ENCODE peak calls at places on chromosomes 12 and 14, in four cellular contexts. One of them, this sample, is unnamed.

GRCh38 chr14:89493877-89494634 is 77.0 kb upstream of the FOXN3 start:
- DNase-seq in T-helper 17 cell: no peak
- DNase-seq in fibroblast of lung: no peak
- DNase-seq in activated CD4-positive, CD25-positive, alpha-beta regulatory T cell treated with anti-CD3 and anti-CD28 coated beads, Interleukin-2, amount 50 U/mL, for 72 hours: no peak
- DNase-seq in this sample: no peak

GRCh38 chr12:19764408-19764807 is 325.1 kb downstream of the AEBP2 start:
- DNase-seq in fibroblast of lung: no peak
- DNase-seq in activated CD4-positive, CD25-positive, alpha-beta regulatory T cell treated with anti-CD3 and anti-CD28 coated beads, Interleukin-2, amount 50 U/mL, for 72 hours: no peak
- DNase-seq in T-helper 17 cell: no peak
- DNase-seq in this sample: no peak

GRCh38 chr12:49109631-49110172 is 945 bp downstream of the LMBR1L start:
- DNase-seq in activated CD4-positive, CD25-positive, alpha-beta regulatory T cell treated with anti-CD3 and anti-CD28 coated beads, Interleukin-2, amount 50 U/mL, for 72 hours: no peak
- DNase-seq in T-helper 17 cell: no peak
- DNase-seq in fibroblast of lung: no peak
- DNase-seq in this sample: no peak

GRCh38 chr12:22626429-22626828 is 1.5 kb downstream of the ETNK1 start:
- DNase-seq in activated CD4-positive, CD25-positive, alpha-beta regulatory T cell treated with anti-CD3 and anti-CD28 coated beads, Interleukin-2, amount 50 U/mL, for 72 hours: no peak
- DNase-seq in fibroblast of lung: peak; percentile 50
- DNase-seq in T-helper 17 cell: no peak
- DNase-seq in this sample: peak; percentile 29

GRCh38 chr12:104072099-104072498 is 7.8 kb downstream of the HCFC2 start:
- DNase-seq in fibroblast of lung: no peak
- DNase-seq in activated CD4-positive, CD25-positive, alpha-beta regulatory T cell treated with anti-CD3 and anti-CD28 coated beads, Interleukin-2, amount 50 U/mL, for 72 hours: no peak
- DNase-seq in T-helper 17 cell: no peak
- DNase-seq in this sample: no peak

GRCh38 chr14:21894003-21894897 is 220.6 kb upstream of the OR4E1 start:
- DNase-seq in activated CD4-positive, CD25-positive, alpha-beta regulatory T cell treated with anti-CD3 and anti-CD28 coated beads, Interleukin-2, amount 50 U/mL, for 72 hours: peak; percentile 45
- DNase-seq in T-helper 17 cell: peak; percentile 26
- DNase-seq in fibroblast of lung: no peak
- DNase-seq in this sample: no peak

GRCh38 chr12:71938728-71939385 is at the start of gene TPH2:
- DNase-seq in activated CD4-positive, CD25-positive, alpha-beta regulatory T cell treated with anti-CD3 and anti-CD28 coated beads, Interleukin-2, amount 50 U/mL, for 72 hours: peak; percentile 42
- DNase-seq in fibroblast of lung: peak; percentile 58
- DNase-seq in T-helper 17 cell: peak; percentile 24
- DNase-seq in this sample: peak; percentile 42

GRCh38 chr14:105275267-105275946 is 25.4 kb downstream of the BRF1 start:
- DNase-seq in T-helper 17 cell: no peak
- DNase-seq in activated CD4-positive, CD25-positive, alpha-beta regulatory T cell treated with anti-CD3 and anti-CD28 coated beads, Interleukin-2, amount 50 U/mL, for 72 hours: no peak
- DNase-seq in fibroblast of lung: peak; percentile 66
- DNase-seq in this sample: peak; percentile 68

GRCh38 chr12:52670506-52670905 is 9.7 kb downstream of the KRT1 start:
- DNase-seq in fibroblast of lung: no peak
- DNase-seq in activated CD4-positive, CD25-positive, alpha-beta regulatory T cell treated with anti-CD3 and anti-CD28 coated beads, Interleukin-2, amount 50 U/mL, for 72 hours: no peak
- DNase-seq in T-helper 17 cell: no peak
- DNase-seq in this sample: no peak

GRCh38 chr14:72679106-72679505 is 214.8 kb downstream of the DPF3 start:
- DNase-seq in T-helper 17 cell: no peak
- DNase-seq in activated CD4-positive, CD25-positive, alpha-beta regulatory T cell treated with anti-CD3 and anti-CD28 coated beads, Interleukin-2, amount 50 U/mL, for 72 hours: no peak
- DNase-seq in fibroblast of lung: peak; percentile 56
- DNase-seq in this sample: no peak

GRCh38 chr12:57881035-57881973 is 34.8 kb upstream of the CTDSP2 start:
- DNase-seq in activated CD4-positive, CD25-positive, alpha-beta regulatory T cell treated with anti-CD3 and anti-CD28 coated beads, Interleukin-2, amount 50 U/mL, for 72 hours: no peak
- DNase-seq in T-helper 17 cell: no peak
- DNase-seq in fibroblast of lung: no peak
- DNase-seq in this sample: no peak

GRCh38 chr12:88922816-88923215 is 342.5 kb upstream of the KITLG start:
- DNase-seq in activated CD4-positive, CD25-positive, alpha-beta regulatory T cell treated with anti-CD3 and anti-CD28 coated beads, Interleukin-2, amount 50 U/mL, for 72 hours: no peak
- DNase-seq in fibroblast of lung: peak; percentile 58
- DNase-seq in T-helper 17 cell: no peak
- DNase-seq in this sample: peak; percentile 47

GRCh38 chr14:104350463-104351185 is 212.2 kb downstream of the KIF26A start:
- DNase-seq in T-helper 17 cell: no peak
- DNase-seq in activated CD4-positive, CD25-positive, alpha-beta regulatory T cell treated with anti-CD3 and anti-CD28 coated beads, Interleukin-2, amount 50 U/mL, for 72 hours: peak; percentile 21
- DNase-seq in fibroblast of lung: no peak
- DNase-seq in this sample: no peak

GRCh38 chr14:100778078-100778927 is 47.6 kb upstream of the MEG3 start:
- DNase-seq in fibroblast of lung: no peak
- DNase-seq in activated CD4-positive, CD25-positive, alpha-beta regulatory T cell treated with anti-CD3 and anti-CD28 coated beads, Interleukin-2, amount 50 U/mL, for 72 hours: no peak
- DNase-seq in T-helper 17 cell: no peak
- DNase-seq in this sample: no peak

GRCh38 chr12:27198036-27198435 is 46.0 kb upstream of the STK38L start:
- DNase-seq in activated CD4-positive, CD25-positive, alpha-beta regulatory T cell treated with anti-CD3 and anti-CD28 coated beads, Interleukin-2, amount 50 U/mL, for 72 hours: no peak
- DNase-seq in T-helper 17 cell: no peak
- DNase-seq in fibroblast of lung: peak; percentile 94
- DNase-seq in this sample: peak; percentile 32

GRCh38 chr14:96257056-96257455 is 1.0 kb downstream of the BDKRB1 start:
- DNase-seq in T-helper 17 cell: no peak
- DNase-seq in fibroblast of lung: no peak
- DNase-seq in activated CD4-positive, CD25-positive, alpha-beta regulatory T cell treated with anti-CD3 and anti-CD28 coated beads, Interleukin-2, amount 50 U/mL, for 72 hours: no peak
- DNase-seq in this sample: no peak

GRCh38 chr12:5417500-5417899 is 14.4 kb upstream of the NTF3 start:
- DNase-seq in T-helper 17 cell: no peak
- DNase-seq in activated CD4-positive, CD25-positive, alpha-beta regulatory T cell treated with anti-CD3 and anti-CD28 coated beads, Interleukin-2, amount 50 U/mL, for 72 hours: no peak
- DNase-seq in fibroblast of lung: no peak
- DNase-seq in this sample: no peak

GRCh38 chr12:108982621-108983219 is 38.1 kb downstream of the SVOP start:
- DNase-seq in fibroblast of lung: no peak
- DNase-seq in T-helper 17 cell: no peak
- DNase-seq in activated CD4-positive, CD25-positive, alpha-beta regulatory T cell treated with anti-CD3 and anti-CD28 coated beads, Interleukin-2, amount 50 U/mL, for 72 hours: no peak
- DNase-seq in this sample: no peak

GRCh38 chr12:3311027-3311402 is 180.0 kb upstream of the PRMT8 start:
- DNase-seq in fibroblast of lung: no peak
- DNase-seq in activated CD4-positive, CD25-positive, alpha-beta regulatory T cell treated with anti-CD3 and anti-CD28 coated beads, Interleukin-2, amount 50 U/mL, for 72 hours: no peak
- DNase-seq in T-helper 17 cell: no peak
- DNase-seq in this sample: no peak

GRCh38 chr14:41609704-41610183 is 3.1 kb downstream of the LRFN5 start:
- DNase-seq in fibroblast of lung: peak; percentile 87
- DNase-seq in activated CD4-positive, CD25-positive, alpha-beta regulatory T cell treated with anti-CD3 and anti-CD28 coated beads, Interleukin-2, amount 50 U/mL, for 72 hours: no peak
- DNase-seq in T-helper 17 cell: no peak
- DNase-seq in this sample: no peak

GRCh38 chr12:48286665-48287064 is 64.1 kb downstream of the ZNF641 start:
- DNase-seq in T-helper 17 cell: no peak
- DNase-seq in activated CD4-positive, CD25-positive, alpha-beta regulatory T cell treated with anti-CD3 and anti-CD28 coated beads, Interleukin-2, amount 50 U/mL, for 72 hours: no peak
- DNase-seq in fibroblast of lung: no peak
- DNase-seq in this sample: no peak

GRCh38 chr14:75030147-75030546 is 21.1 kb downstream of the MLH3 start:
- DNase-seq in T-helper 17 cell: no peak
- DNase-seq in activated CD4-positive, CD25-positive, alpha-beta regulatory T cell treated with anti-CD3 and anti-CD28 coated beads, Interleukin-2, amount 50 U/mL, for 72 hours: no peak
- DNase-seq in fibroblast of lung: no peak
- DNase-seq in this sample: no peak

GRCh38 chr12:75550906-75551305 is 39.5 kb upstream of the KRR1 start:
- DNase-seq in T-helper 17 cell: no peak
- DNase-seq in fibroblast of lung: no peak
- DNase-seq in activated CD4-positive, CD25-positive, alpha-beta regulatory T cell treated with anti-CD3 and anti-CD28 coated beads, Interleukin-2, amount 50 U/mL, for 72 hours: no peak
- DNase-seq in this sample: no peak

GRCh38 chr14:61477845-61478438 is 156.6 kb downstream of the PRKCH start:
- DNase-seq in activated CD4-positive, CD25-positive, alpha-beta regulatory T cell treated with anti-CD3 and anti-CD28 coated beads, Interleukin-2, amount 50 U/mL, for 72 hours: no peak
- DNase-seq in fibroblast of lung: peak; percentile 57
- DNase-seq in T-helper 17 cell: no peak
- DNase-seq in this sample: peak; percentile 32